ENCODE peak calls at places on chromosomes 4 and X, in ten cellular contexts. E is EL; M is sciatic nerve; L is kidney epithelial cell; Z is pancreas; N is stimulated activated CD8-positive, alpha-beta memory T cell treated with anti-CD3 and anti-CD28 coated beads, Interleukin-4, amount 100 ng/mL, for 24 hours; B is effector memory CD8-positive, alpha-beta T cell; F is activated CD8-positive, alpha-beta memory T cell treated with anti-CD3 and anti-CD28 coated beads, Interleukin-2, amount 50 U/mL, for 48 hours; U is pons; S is left lung. D is an unnamed sample.

GRCh38 chr4:84177831-84178230 is 321.3 kb downstream of the NKX6-1 start:
- DNase-seq in M (no peak), B (no peak), S (no peak), E (no peak), L (no peak), N (no peak), U (peak), F (no peak), Z (no peak), D (no peak)

GRCh38 chrX:45360571-45360970 is 159.9 kb upstream of the DIPK2B start:
- DNase-seq in S (no peak), F (no peak), L (no peak), B (no peak), N (no peak), M (no peak), E (no peak), U (no peak), Z (no peak), D (no peak)

GRCh38 chr4:134470544-134470943 is 269.0 kb upstream of the PABPC4L start:
- DNase-seq in S (no peak), Z (peak), F (no peak), L (no peak), U (peak), M (no peak), E (peak), N (no peak), B (no peak), D (peak)

GRCh38 chr4:33104190-33104773 is 2384.1 kb downstream of the PCDH7 start:
- DNase-seq in B (no peak), M (no peak), Z (no peak), S (no peak), L (no peak), U (no peak), F (no peak), N (no peak), E (no peak), D (no peak)

GRCh38 chr4:153064571-153064970 is 128.4 kb downstream of the FHDC1 start:
- DNase-seq in B (no peak), S (no peak), Z (no peak), M (no peak), E (no peak), U (no peak), F (no peak), L (no peak), N (no peak), D (peak)

GRCh38 chr4:139144161-139144859 is 32.7 kb downstream of the ELF2 start:
- DNase-seq in N (no peak), B (no peak), Z (no peak), U (no peak), E (peak), L (peak), S (no peak), M (peak), F (no peak), D (no peak)

GRCh38 chr4:69095301-69095731 is 958 bp upstream of the UGT2B7 start:
- DNase-seq in S (no peak), L (peak), Z (no peak), B (no peak), N (no peak), F (no peak), E (peak), U (no peak), M (no peak), D (no peak)

GRCh38 chr4:48129307-48130014 is 4.6 kb downstream of the TXK start:
- DNase-seq in E (peak), B (no peak), L (no peak), F (peak), N (peak), S (no peak), Z (no peak), U (no peak), M (no peak), D (no peak)

GRCh38 chr4:152357206-152357605 is 178.7 kb downstream of the FBXW7 start:
- DNase-seq in M (no peak), N (no peak), S (peak), F (no peak), U (no peak), E (peak), L (no peak), Z (no peak), B (no peak), D (no peak)

GRCh38 chr4:40736910-40737309 is 12.8 kb upstream of the NSUN7 start:
- DNase-seq in U (peak), E (peak), N (no peak), F (no peak), L (no peak), S (no peak), B (no peak), M (no peak), Z (no peak), D (no peak)

GRCh38 chrX:37921758-37922157 is 74.4 kb upstream of the DYNLT3 start:
- DNase-seq in F (no peak), Z (no peak), B (no peak), E (peak), N (no peak), S (no peak), U (no peak), M (no peak), L (no peak), D (no peak)

GRCh38 chrX:50827996-50828395 is 14.0 kb upstream of the SHROOM4 start:
- DNase-seq in E (no peak), U (no peak), M (no peak), B (no peak), F (no peak), Z (no peak), L (peak), N (no peak), S (no peak), D (no peak)

GRCh38 chr4:7813674-7814073 is 126.0 kb downstream of the AFAP1 start:
- DNase-seq in L (peak), S (no peak), U (no peak), Z (peak), N (no peak), M (no peak), F (no peak), E (peak), B (no peak), D (no peak)

GRCh38 chrX:12984629-12985303 is 9.9 kb downstream of the TMSB4X start:
- DNase-seq in L (no peak), S (no peak), F (peak), E (peak), M (no peak), N (no peak), B (no peak), U (no peak), Z (peak), D (peak)

GRCh38 chr4:53541577-53542206 is 49.6 kb downstream of the LNX1 start:
- DNase-seq in U (no peak), M (no peak), S (no peak), E (peak), N (no peak), L (peak), Z (no peak), F (no peak), B (no peak), D (no peak)

GRCh38 chr4:77169496-77169895 is 12.5 kb downstream of the CCNG2 start:
- DNase-seq in Z (no peak), F (no peak), B (no peak), M (no peak), L (no peak), N (no peak), S (no peak), U (no peak), E (no peak), D (no peak)

GRCh38 chr4:76178296-76178695 is 30.1 kb upstream of the NUP54 start:
- DNase-seq in F (no peak), U (no peak), L (no peak), E (no peak), Z (no peak), M (no peak), B (no peak), S (no peak), N (no peak), D (no peak)

GRCh38 chr4:78616046-78616498 is 64.5 kb downstream of the ANXA3 start:
- DNase-seq in F (no peak), E (peak), U (no peak), Z (no peak), N (no peak), B (no peak), S (no peak), L (no peak), M (no peak), D (no peak)

GRCh38 chr4:125985856-125986255 is 671.1 kb downstream of the FAT4 start:
- DNase-seq in N (no peak), F (no peak), B (no peak), U (no peak), E (no peak), Z (no peak), L (no peak), M (no peak), S (no peak), D (no peak)

GRCh38 chrX:88135735-88136134 is 611.3 kb upstream of the CPXCR1 start:
- DNase-seq in U (no peak), S (no peak), E (no peak), F (no peak), M (no peak), B (no peak), Z (no peak), N (no peak), L (no peak), D (no peak)

GRCh38 chr4:153393397-153393796 is 48.9 kb downstream of the MND1 start:
- DNase-seq in S (no peak), L (peak), B (no peak), M (no peak), F (no peak), N (no peak), U (no peak), Z (no peak), E (peak), D (no peak)

GRCh38 chr4:93409035-93409434 is 419.5 kb upstream of the ATOH1 start:
- DNase-seq in Z (no peak), F (no peak), E (no peak), S (no peak), N (no peak), B (no peak), M (no peak), L (no peak), U (no peak), D (no peak)

GRCh38 chr4:107561481-107561880 is 158.6 kb downstream of the PAPSS1 start:
- DNase-seq in Z (no peak), N (no peak), U (no peak), S (no peak), L (no peak), F (no peak), M (no peak), B (no peak), E (no peak), D (no peak)

GRCh38 chrX:132956421-132957210 is 1.8 kb downstream of the HS6ST2 start:
- DNase-seq in N (no peak), B (no peak), E (no peak), M (no peak), S (no peak), F (peak), L (no peak), Z (no peak), U (no peak), D (no peak)

GRCh38 chrX:47648376-47648775 is 2.0 kb downstream of the ELK1 start:
- DNase-seq in E (peak), M (no peak), S (no peak), N (no peak), U (no peak), Z (no peak), B (no peak), L (no peak), F (no peak), D (no peak)

GRCh38 chr4:85842540-85842939 is 367.6 kb downstream of the ARHGAP24 start:
- DNase-seq in S (no peak), M (no peak), E (no peak), F (no peak), B (no peak), U (peak), L (no peak), Z (no peak), N (no peak), D (no peak)

GRCh38 chr4:121943941-121944340 is 7.9 kb downstream of the TRPC3 start:
- DNase-seq in B (peak), S (no peak), U (no peak), Z (no peak), F (no peak), E (no peak), N (no peak), L (no peak), M (no peak), D (no peak)

GRCh38 chr4:52824270-52824602 is 37.9 kb upstream of the RASL11B start:
- DNase-seq in U (no peak), Z (no peak), F (no peak), L (no peak), S (no peak), E (no peak), M (no peak), B (no peak), N (no peak), D (no peak)

GRCh38 chr4:169253904-169254303 is 16.9 kb downstream of the SH3RF1 start:
- DNase-seq in Z (no peak), L (no peak), N (no peak), B (no peak), M (no peak), F (no peak), E (peak), S (no peak), U (no peak), D (no peak)

GRCh38 chr4:63965875-63966274 is 443.4 kb downstream of the TECRL start:
- DNase-seq in U (no peak), F (no peak), L (no peak), Z (no peak), S (no peak), N (no peak), E (no peak), M (no peak), B (no peak), D (no peak)

GRCh38 chr4:5746829-5747745 is 36.1 kb downstream of the EVC start:
- DNase-seq in M (no peak), E (peak), Z (no peak), N (no peak), B (no peak), F (no peak), U (no peak), L (no peak), S (no peak), D (no peak)

GRCh38 chrX:71556026-71556425 is 22.2 kb upstream of the GCNA start:
- DNase-seq in B (no peak), S (no peak), L (peak), M (no peak), U (no peak), E (no peak), N (no peak), F (no peak), Z (no peak), D (no peak)

GRCh38 chrX:108068121-108068520 is 23.2 kb downstream of the PSMD10 start:
- DNase-seq in E (no peak), F (no peak), S (no peak), Z (no peak), U (no peak), B (no peak), L (no peak), N (no peak), M (no peak), D (no peak)

GRCh38 chr4:150501019-150501727 is 80.8 kb upstream of the MAB21L2 start:
- DNase-seq in L (no peak), U (no peak), B (no peak), Z (no peak), E (peak), F (no peak), M (no peak), S (no peak), N (no peak), D (no peak)

GRCh38 chrX:106247162-106247561 is 79.1 kb downstream of the PWWP3B start:
- DNase-seq in E (no peak), N (no peak), B (no peak), F (no peak), L (peak), S (no peak), M (no peak), U (no peak), Z (no peak), D (no peak)

D was measured in prostate gland.